ENCODE peak calls at places on chromosomes 16 and 17, in nine cellular contexts. One of them, this sample, is unnamed.

GRCh38 chr17:1830288-1830687 is 483 bp downstream of the RPA1 start:
- DNase-seq in CD8-positive, alpha-beta T cell: peak; percentile 27
- DNase-seq in ovary: no peak
- DNase-seq in left ventricle myocardium inferior: no peak
- DNase-seq in colonic mucosa: peak; percentile 29
- DNase-seq in upper lobe of left lung: no peak
- DNase-seq in hepatocyte: peak; percentile 35
- DNase-seq in tibial nerve: no peak
- DNase-seq in heart left ventricle: no peak
- DNase-seq in this sample: no peak

GRCh38 chr16:4976079-4976478 is 17.9 kb downstream of the SEC14L5 start:
- DNase-seq in CD8-positive, alpha-beta T cell: no peak
- DNase-seq in ovary: no peak
- DNase-seq in left ventricle myocardium inferior: no peak
- DNase-seq in colonic mucosa: no peak
- DNase-seq in upper lobe of left lung: no peak
- DNase-seq in hepatocyte: no peak
- DNase-seq in tibial nerve: no peak
- DNase-seq in heart left ventricle: no peak
- DNase-seq in this sample: no peak

GRCh38 chr16:75424096-75424762 is 9.1 kb downstream of the CFDP1 start:
- DNase-seq in CD8-positive, alpha-beta T cell: no peak
- DNase-seq in ovary: no peak
- DNase-seq in left ventricle myocardium inferior: no peak
- DNase-seq in colonic mucosa: no peak
- DNase-seq in upper lobe of left lung: no peak
- DNase-seq in hepatocyte: peak; percentile 29
- DNase-seq in tibial nerve: no peak
- DNase-seq in heart left ventricle: no peak
- DNase-seq in this sample: no peak

GRCh38 chr17:52145496-52145895 is 13.0 kb downstream of the CA10 start:
- DNase-seq in CD8-positive, alpha-beta T cell: no peak
- DNase-seq in ovary: no peak
- DNase-seq in left ventricle myocardium inferior: no peak
- DNase-seq in colonic mucosa: no peak
- DNase-seq in upper lobe of left lung: no peak
- DNase-seq in hepatocyte: no peak
- DNase-seq in tibial nerve: no peak
- DNase-seq in heart left ventricle: no peak
- DNase-seq in this sample: no peak

GRCh38 chr16:77780378-77780837 is 8.0 kb upstream of the VAT1L start:
- DNase-seq in CD8-positive, alpha-beta T cell: no peak
- DNase-seq in ovary: no peak
- DNase-seq in left ventricle myocardium inferior: no peak
- DNase-seq in colonic mucosa: no peak
- DNase-seq in upper lobe of left lung: no peak
- DNase-seq in hepatocyte: peak; percentile 58
- DNase-seq in tibial nerve: no peak
- DNase-seq in heart left ventricle: no peak
- DNase-seq in this sample: no peak

GRCh38 chr16:28623172-28623711 is 13.4 kb upstream of the SULT1A1 start:
- DNase-seq in CD8-positive, alpha-beta T cell: peak; percentile 70
- DNase-seq in ovary: no peak
- DNase-seq in left ventricle myocardium inferior: peak; percentile 37
- DNase-seq in colonic mucosa: peak; percentile 80
- DNase-seq in upper lobe of left lung: peak; percentile 92
- DNase-seq in hepatocyte: no peak
- DNase-seq in tibial nerve: no peak
- DNase-seq in heart left ventricle: no peak
- DNase-seq in this sample: no peak

GRCh38 chr16:69595127-69596036 is 29.6 kb downstream of the NFAT5 start:
- DNase-seq in CD8-positive, alpha-beta T cell: no peak
- DNase-seq in ovary: no peak
- DNase-seq in left ventricle myocardium inferior: no peak
- DNase-seq in colonic mucosa: no peak
- DNase-seq in upper lobe of left lung: no peak
- DNase-seq in hepatocyte: peak; percentile 28
- DNase-seq in tibial nerve: no peak
- DNase-seq in heart left ventricle: no peak
- DNase-seq in this sample: no peak

GRCh38 chr16:47887496-47887895 is 268.3 kb downstream of the ABCC12 start:
- DNase-seq in CD8-positive, alpha-beta T cell: no peak
- DNase-seq in ovary: no peak
- DNase-seq in left ventricle myocardium inferior: no peak
- DNase-seq in colonic mucosa: no peak
- DNase-seq in upper lobe of left lung: no peak
- DNase-seq in hepatocyte: peak; percentile 31
- DNase-seq in tibial nerve: no peak
- DNase-seq in heart left ventricle: no peak
- DNase-seq in this sample: no peak

DNA sequence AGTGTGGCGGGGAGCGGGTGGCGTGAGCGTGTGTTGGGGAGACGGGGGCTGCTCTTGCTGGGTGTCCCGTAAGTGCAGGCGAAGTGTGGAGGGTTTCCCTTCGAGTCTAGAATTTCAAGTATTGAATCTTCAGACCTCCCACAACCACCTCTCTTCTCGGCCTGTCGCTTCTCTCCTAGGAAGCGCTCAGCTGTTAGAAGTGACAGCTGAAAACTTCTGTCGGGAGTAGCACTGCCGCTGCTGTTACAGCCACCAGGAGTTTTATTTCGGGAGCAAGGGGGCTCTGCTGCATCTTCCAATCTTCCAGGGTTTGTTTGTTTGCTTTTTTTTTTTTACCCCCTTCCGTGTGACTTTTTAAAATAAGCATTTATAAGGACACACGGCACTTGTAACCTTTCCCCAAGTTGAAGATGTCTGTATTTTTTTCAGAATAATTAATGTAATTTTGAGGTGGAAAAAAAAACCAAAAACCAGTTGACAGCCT is 738 bp downstream of the RPS6KB1 start:
- DNase-seq in CD8-positive, alpha-beta T cell: no peak
- DNase-seq in ovary: no peak
- DNase-seq in left ventricle myocardium inferior: no peak
- DNase-seq in colonic mucosa: peak; percentile 47
- DNase-seq in upper lobe of left lung: no peak
- DNase-seq in hepatocyte: peak; percentile 57
- DNase-seq in tibial nerve: no peak
- DNase-seq in heart left ventricle: no peak
- DNase-seq in this sample: no peak
- TF ChIP-seq CTCF in CD8-positive, alpha-beta T cell: no peak
- TF ChIP-seq CTCF in ovary: no peak
- TF ChIP-seq CTCF in left ventricle myocardium inferior: peak; percentile 19
- TF ChIP-seq CTCF in colonic mucosa: no peak
- TF ChIP-seq CTCF in upper lobe of left lung: no peak
- TF ChIP-seq CTCF in hepatocyte: no peak
- TF ChIP-seq CTCF in tibial nerve: no peak
- TF ChIP-seq CTCF in heart left ventricle: no peak
- TF ChIP-seq CTCF in this sample: no peak

DNA sequence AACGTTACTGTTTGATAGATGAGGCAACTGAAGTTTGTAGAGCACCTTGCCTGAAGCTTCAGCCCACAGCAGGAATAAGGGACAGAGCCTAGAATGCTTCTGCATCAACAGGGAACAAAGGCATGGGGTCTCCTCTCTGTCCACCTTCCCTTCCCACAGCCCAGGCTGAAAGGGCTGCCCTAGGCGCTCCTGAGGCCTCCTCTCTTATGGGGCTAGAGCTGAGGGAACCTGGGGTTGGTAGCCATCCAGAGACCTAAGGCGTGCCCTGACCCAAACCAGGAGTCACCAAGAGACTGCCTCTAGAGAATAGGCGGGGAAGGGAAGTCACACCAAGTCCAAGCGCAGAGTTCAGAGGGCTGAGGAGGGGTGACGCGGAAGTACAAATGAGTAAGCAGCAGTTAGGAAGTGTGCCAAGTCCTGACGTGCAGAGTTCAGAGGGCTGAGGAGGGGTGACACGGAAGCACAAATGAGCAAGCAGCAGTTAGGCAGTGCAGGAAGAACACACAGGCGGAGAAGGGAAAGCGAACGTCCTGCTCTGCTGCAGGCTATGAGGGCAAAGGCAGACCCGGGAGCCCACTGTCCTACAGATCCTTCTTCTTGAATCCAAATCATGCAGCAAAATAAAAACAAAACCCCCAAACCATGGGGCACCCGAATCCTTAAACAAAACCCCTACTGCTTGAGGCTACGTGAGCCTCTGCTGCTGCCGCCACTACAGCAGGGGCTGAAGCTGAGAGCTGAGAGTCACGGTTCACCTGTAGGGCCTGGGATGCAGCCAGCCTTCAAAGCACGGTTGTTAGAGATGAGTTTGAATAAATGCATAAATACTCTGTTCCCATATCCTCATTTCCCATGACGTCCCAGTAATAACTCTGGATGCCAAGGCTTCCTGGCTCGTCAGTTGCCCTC is 2.7 kb upstream of the SPG7 start:
- DNase-seq in CD8-positive, alpha-beta T cell: peak; percentile 93
- DNase-seq in ovary: peak; percentile 88
- DNase-seq in left ventricle myocardium inferior: peak; percentile 88
- DNase-seq in colonic mucosa: peak; percentile 98
- DNase-seq in upper lobe of left lung: no peak
- DNase-seq in hepatocyte: peak; percentile 88
- DNase-seq in tibial nerve: peak; percentile 95
- DNase-seq in heart left ventricle: peak; percentile 93
- DNase-seq in this sample: peak; percentile 94
- H3K4me3 ChIP-seq in CD8-positive, alpha-beta T cell: peak overlapping the region; percentile 29
- H3K4me3 ChIP-seq in ovary: no peak overlapping the region
- H3K4me3 ChIP-seq in left ventricle myocardium inferior: peak overlapping the region; percentile 98
- H3K4me3 ChIP-seq in colonic mucosa: no peak overlapping the region
- H3K4me3 ChIP-seq in upper lobe of left lung: peak overlapping the region; percentile 29
- H3K4me3 ChIP-seq in hepatocyte: no peak overlapping the region
- H3K4me3 ChIP-seq in tibial nerve: peak overlapping the region; percentile 19
- H3K4me3 ChIP-seq in heart left ventricle: no peak overlapping the region
- H3K4me3 ChIP-seq in this sample: peak overlapping the region; percentile 2

GRCh38 chr16:84048306-84048705 is 5.7 kb upstream of the SLC38A8 start:
- DNase-seq in CD8-positive, alpha-beta T cell: no peak
- DNase-seq in ovary: no peak
- DNase-seq in left ventricle myocardium inferior: no peak
- DNase-seq in colonic mucosa: no peak
- DNase-seq in upper lobe of left lung: no peak
- DNase-seq in hepatocyte: peak; percentile 59
- DNase-seq in tibial nerve: no peak
- DNase-seq in heart left ventricle: no peak
- DNase-seq in this sample: no peak
- TF ChIP-seq CTCF in CD8-positive, alpha-beta T cell: no peak
- TF ChIP-seq CTCF in ovary: no peak
- TF ChIP-seq CTCF in left ventricle myocardium inferior: no peak
- TF ChIP-seq CTCF in colonic mucosa: no peak
- TF ChIP-seq CTCF in upper lobe of left lung: no peak
- TF ChIP-seq CTCF in hepatocyte: peak; percentile 22
- TF ChIP-seq CTCF in tibial nerve: no peak
- TF ChIP-seq CTCF in heart left ventricle: no peak
- TF ChIP-seq CTCF in this sample: no peak

GRCh38 chr17:50125420-50125997 is 4.5 kb downstream of the SAMD14 start:
- DNase-seq in CD8-positive, alpha-beta T cell: no peak
- DNase-seq in ovary: no peak
- DNase-seq in left ventricle myocardium inferior: no peak
- DNase-seq in colonic mucosa: no peak
- DNase-seq in upper lobe of left lung: no peak
- DNase-seq in hepatocyte: no peak
- DNase-seq in tibial nerve: no peak
- DNase-seq in heart left ventricle: no peak
- DNase-seq in this sample: no peak

GRCh38 chr17:50129303-50129945 is 536 bp downstream of the SAMD14 start:
- DNase-seq in CD8-positive, alpha-beta T cell: peak; percentile 74
- DNase-seq in ovary: no peak
- DNase-seq in left ventricle myocardium inferior: no peak
- DNase-seq in colonic mucosa: no peak
- DNase-seq in upper lobe of left lung: peak; percentile 83
- DNase-seq in hepatocyte: peak; percentile 69
- DNase-seq in tibial nerve: no peak
- DNase-seq in heart left ventricle: no peak
- DNase-seq in this sample: no peak

GRCh38 chr17:50129946-50130777 is at the start of gene SAMD14:
- DNase-seq in CD8-positive, alpha-beta T cell: peak; percentile 59
- DNase-seq in ovary: no peak
- DNase-seq in left ventricle myocardium inferior: no peak
- DNase-seq in colonic mucosa: no peak
- DNase-seq in upper lobe of left lung: peak; percentile 89
- DNase-seq in hepatocyte: peak; percentile 61
- DNase-seq in tibial nerve: no peak
- DNase-seq in heart left ventricle: no peak
- DNase-seq in this sample: no peak

GRCh38 chr17:50128441-50129302 is 1.3 kb downstream of the SAMD14 start:
- DNase-seq in CD8-positive, alpha-beta T cell: no peak
- DNase-seq in ovary: no peak
- DNase-seq in left ventricle myocardium inferior: no peak
- DNase-seq in colonic mucosa: no peak
- DNase-seq in upper lobe of left lung: no peak
- DNase-seq in hepatocyte: peak; percentile 44
- DNase-seq in tibial nerve: no peak
- DNase-seq in heart left ventricle: no peak
- DNase-seq in this sample: no peak

DNA sequence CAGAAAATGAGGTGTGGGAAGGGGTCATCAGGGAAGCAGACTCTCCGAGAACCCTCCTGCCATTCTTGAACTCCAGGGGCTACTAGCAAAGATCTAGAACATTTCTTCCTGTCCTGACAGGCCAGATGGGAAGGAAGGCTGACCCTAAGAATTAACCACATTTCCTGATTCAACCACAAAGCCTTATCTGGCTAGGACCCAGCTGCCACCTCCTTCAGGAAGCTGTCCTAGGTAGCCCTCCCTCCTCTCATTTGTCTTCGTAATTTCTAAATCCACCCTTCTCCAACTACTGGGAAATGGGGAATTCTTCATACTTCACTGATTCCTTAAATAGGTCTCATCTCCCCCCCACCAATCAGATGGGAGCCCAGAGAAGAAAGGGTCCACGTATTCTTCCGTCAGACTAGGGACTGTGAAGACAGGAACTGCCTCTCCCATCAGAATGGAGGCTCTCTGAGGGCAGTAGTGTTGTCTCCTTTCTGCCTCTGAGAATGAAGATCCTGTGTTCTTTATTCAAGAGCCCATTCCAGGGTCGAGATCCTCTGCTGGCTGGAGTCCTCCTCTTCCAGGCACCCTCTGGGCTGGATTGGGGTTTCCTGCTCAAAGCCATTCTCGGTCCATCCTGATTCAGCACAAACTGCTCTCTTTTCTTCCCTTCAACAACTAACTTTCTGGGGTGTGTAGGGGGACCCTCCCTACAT is 2.1 kb downstream of the SAMD14 start:
- DNase-seq in CD8-positive, alpha-beta T cell: no peak
- DNase-seq in ovary: no peak
- DNase-seq in left ventricle myocardium inferior: no peak
- DNase-seq in colonic mucosa: no peak
- DNase-seq in upper lobe of left lung: no peak
- DNase-seq in hepatocyte: no peak
- DNase-seq in tibial nerve: no peak
- DNase-seq in heart left ventricle: no peak
- DNase-seq in this sample: no peak
- H3K4me3 ChIP-seq in CD8-positive, alpha-beta T cell: no peak overlapping the region
- H3K4me3 ChIP-seq in ovary: no peak overlapping the region
- H3K4me3 ChIP-seq in left ventricle myocardium inferior: no peak overlapping the region
- H3K4me3 ChIP-seq in colonic mucosa: no peak overlapping the region
- H3K4me3 ChIP-seq in upper lobe of left lung: no peak overlapping the region
- H3K4me3 ChIP-seq in hepatocyte: no peak overlapping the region
- H3K4me3 ChIP-seq in tibial nerve: no peak overlapping the region
- H3K4me3 ChIP-seq in heart left ventricle: no peak overlapping the region
- H3K4me3 ChIP-seq in this sample: no peak overlapping the region

This sample was measured in GM12864.